ENCODE peak calls at places on chromosomes 6 and 20, in five cellular contexts. Y is brain microvascular endothelial cell, K is pancreas, U is testis, N is Panc1. Z is an unnamed sample. For H3K36me3 and H3K27me3, the result is how much of the 10 kb centered on the place peaks cover.

GRCh38 chr20:5511082-5511481 is 194.3 kb upstream of the PROKR2 start:
- DNase-seq in Y (no peak), K (no peak), U (no peak), N (no peak), Z (no peak)

GRCh38 chr6:161444464-161444863 is 170.6 kb upstream of the AGPAT4 start:
- DNase-seq in Y (no peak), K (peak), U (peak), N (no peak), Z (no peak)

GRCh38 chr6:151805286-151805840 is 2.1 kb upstream of the ESR1 start:
- DNase-seq in Y (no peak), K (no peak), U (peak), N (no peak), Z (no peak)

GRCh38 chr20:53949319-53949839 is 121.0 kb downstream of the BCAS1 start:
- DNase-seq in Y (peak), K (no peak), U (no peak), N (no peak), Z (peak)

GRCh38 chr6:14396826-14397517 is 279.4 kb downstream of the CD83 start:
- DNase-seq in Y (peak), K (peak), U (peak), N (no peak), Z (no peak)

GRCh38 chr6:170276369-170277057 is 14.4 kb downstream of the DLL1 start:
- DNase-seq in Y (no peak), K (peak), U (peak), N (no peak), Z (no peak)

GRCh38 chr6:46781478-46782378 is 11.5 kb upstream of the MEP1A start:
- DNase-seq in Y (peak), K (no peak), U (peak), N (peak), Z (peak)

GRCh38 chr20:1087311-1087710 is 31.1 kb upstream of the PSMF1 start:
- DNase-seq in Y (no peak), K (no peak), U (no peak), N (no peak), Z (no peak)

GRCh38 chr6:84220809-84221409 is 6.5 kb downstream of the CEP162 start:
- DNase-seq in Y (no peak), K (no peak), U (no peak), N (no peak), Z (no peak)

GRCh38 chr6:126530777-126531176 is 190.9 kb downstream of the CENPW start:
- DNase-seq in Y (no peak), K (no peak), U (no peak), N (no peak), Z (no peak)

GRCh38 chr6:35181313-35181932 is 32.3 kb upstream of the SCUBE3 start:
- DNase-seq in Y (no peak), K (no peak), U (peak), N (no peak), Z (peak)

GRCh38 chr6:13796781-13797180 is 17.6 kb downstream of the MCUR1 start:
- DNase-seq in Y (no peak), K (no peak), U (no peak), N (no peak), Z (no peak)

GRCh38 chr6:71080151-71080550 is 123.3 kb upstream of the B3GAT2 start:
- DNase-seq in Y (no peak), K (no peak), U (no peak), N (no peak), Z (no peak)

GRCh38 chr6:170473226-170473789 is 79.8 kb downstream of the PSMB1 start:
- DNase-seq in Y (no peak), K (no peak), U (no peak), N (no peak), Z (no peak)

GRCh38 chr6:94065707-94066337 is 646.5 kb upstream of the EPHA7 start:
- DNase-seq in Y (no peak), K (no peak), U (no peak), N (no peak), Z (no peak)

GRCh38 chr6:142300302-142300701 is 1.5 kb upstream of the ADGRG6 start:
- DNase-seq in Y (no peak), K (no peak), U (no peak), N (no peak), Z (no peak)

GRCh38 chr6:108263371-108263770 is 2.5 kb upstream of the SNX3 start:
- DNase-seq in Y (no peak), K (no peak), U (no peak), N (no peak), Z (no peak)

GRCh38 chr20:44745122-44745521 is 543 bp upstream of the KCNK15 start:
- DNase-seq in Y (no peak), K (no peak), U (no peak), N (no peak), Z (no peak)

GRCh38 chr20:57659789-57660509 is 39.7 kb upstream of the ZBP1 start:
- DNase-seq in Y (no peak), K (no peak), U (peak), N (no peak), Z (no peak)

GRCh38 chr6:122809001-122809400 is 19.9 kb downstream of the SMPDL3A start:
- DNase-seq in Y (no peak), K (no peak), U (no peak), N (no peak), Z (no peak)

GRCh38 chr20:63431944-63432343 is 40.5 kb downstream of the KCNQ2 start:
- DNase-seq in Y (no peak), K (no peak), U (no peak), N (no peak), Z (no peak)

GRCh38 chr6:75524322-75524972 is 30.8 kb upstream of the FILIP1 start:
- DNase-seq in Y (peak), K (no peak), U (no peak), N (peak), Z (peak)

GRCh38 chr6:5787054-5787720 is 219.5 kb downstream of the NRN1 start:
- DNase-seq in Y (no peak), K (no peak), U (no peak), N (no peak), Z (no peak)

GRCh38 chr6:110265273-110265672 is 85.0 kb downstream of the CDC40 start:
- DNase-seq in Y (no peak), K (no peak), U (no peak), N (no peak), Z (no peak)

GRCh38 chr20:63331741-63332400 is 29.3 kb downstream of the CHRNA4 start:
- DNase-seq in Y (no peak), K (no peak), U (no peak), N (no peak), Z (no peak)

GRCh38 chr6:160347259-160348208 is 644 bp upstream of the SLC22A3 start:
- DNase-seq in Y (no peak), K (no peak), U (no peak), N (no peak), Z (no peak)

GRCh38 chr6:160344281-160344680 is 3.9 kb upstream of the SLC22A3 start:
- DNase-seq in Y (no peak), K (no peak), U (no peak), N (no peak), Z (no peak)

GRCh38 chr6:160349837-160350236 is 1.7 kb downstream of the SLC22A3 start:
- DNase-seq in Y (no peak), K (no peak), U (no peak), N (no peak), Z (no peak)

GRCh38 chr6:160348209-160348551 is at the start of gene SLC22A3:
- DNase-seq in Y (no peak), K (peak), U (peak), N (no peak), Z (no peak)

GRCh38 chr6:160348552-160349441 is 619 bp downstream of the SLC22A3 start:
- DNase-seq in Y (no peak), K (peak), U (peak), N (no peak), Z (no peak)
- TF ChIP-seq CTCF in Y (peak), K (no peak), U (no peak), N (no peak), Z (no peak)

GRCh38 chr20:24958506-24959385 is 9.7 kb downstream of the CST7 start:
- DNase-seq in Y (no peak), K (no peak), U (no peak), N (no peak), Z (no peak)

GRCh38 chr20:24960861-24961260 is 11.8 kb downstream of the CST7 start:
- DNase-seq in Y (no peak), K (no peak), U (no peak), N (no peak), Z (no peak)

GRCh38 chr20:24960302-24960801 is 11.3 kb downstream of the CST7 start:
- DNase-seq in Y (no peak), K (peak), U (no peak), N (no peak), Z (no peak)

GRCh38 chr20:24961384-24962181 is 12.5 kb downstream of the CST7 start:
- DNase-seq in Y (no peak), K (no peak), U (no peak), N (no peak), Z (no peak)

DNA sequence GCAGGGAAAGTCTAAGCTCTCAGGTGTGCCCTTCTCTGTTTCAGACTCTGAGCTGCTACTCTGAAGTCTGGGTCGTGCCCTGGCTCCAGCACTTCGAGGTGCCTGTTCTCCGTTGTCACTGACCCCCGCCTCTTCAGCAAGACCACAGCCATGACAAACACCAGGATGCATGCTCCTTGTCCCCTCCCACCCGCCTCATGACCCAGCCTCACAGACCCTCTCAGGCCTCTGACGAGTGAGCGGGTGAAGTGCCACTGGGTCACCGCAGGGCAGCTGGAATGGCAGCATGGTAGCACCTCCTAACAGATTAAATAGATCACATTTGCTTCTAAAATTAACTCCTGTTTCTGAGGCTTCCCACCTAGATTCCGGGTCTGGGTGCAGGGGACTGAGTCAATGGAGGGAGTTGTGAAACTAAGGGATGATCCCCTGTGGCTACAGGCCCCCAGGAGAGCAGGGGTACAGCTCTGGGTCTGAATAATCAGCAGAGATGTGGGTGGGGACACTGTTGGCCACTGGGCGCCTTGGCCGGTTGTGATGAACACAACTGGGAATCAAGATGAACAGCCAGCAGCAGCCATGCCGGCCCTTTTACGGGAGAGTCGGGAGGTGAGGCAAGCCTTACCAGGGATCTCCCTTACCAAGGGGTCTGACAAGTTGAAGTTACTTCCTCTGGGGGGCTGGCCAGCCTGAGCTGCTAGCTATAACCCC is 10.7 kb downstream of the CST7 start:
- DNase-seq in Y (no peak), K (no peak), U (no peak), N (no peak), Z (no peak)
- H3K36me3 ChIP-seq in Y (under half), K (under half), U (under half), N (under half), Z (under half)

GRCh38 chr6:149924206-149924932 is 1.4 kb upstream of the RAET1G start:
- DNase-seq in Y (no peak), K (no peak), U (no peak), N (no peak), Z (no peak)

GRCh38 chr6:149924933-149925252 is 2.0 kb upstream of the RAET1G start:
- DNase-seq in Y (no peak), K (no peak), U (no peak), N (no peak), Z (no peak)

GRCh38 chr6:149925253-149925973 is 2.5 kb upstream of the RAET1G start:
- DNase-seq in Y (peak), K (peak), U (peak), N (no peak), Z (no peak)

GRCh38 chr6:149921361-149921760 is 1.6 kb downstream of the RAET1G start:
- DNase-seq in Y (no peak), K (no peak), U (no peak), N (no peak), Z (no peak)

DNA sequence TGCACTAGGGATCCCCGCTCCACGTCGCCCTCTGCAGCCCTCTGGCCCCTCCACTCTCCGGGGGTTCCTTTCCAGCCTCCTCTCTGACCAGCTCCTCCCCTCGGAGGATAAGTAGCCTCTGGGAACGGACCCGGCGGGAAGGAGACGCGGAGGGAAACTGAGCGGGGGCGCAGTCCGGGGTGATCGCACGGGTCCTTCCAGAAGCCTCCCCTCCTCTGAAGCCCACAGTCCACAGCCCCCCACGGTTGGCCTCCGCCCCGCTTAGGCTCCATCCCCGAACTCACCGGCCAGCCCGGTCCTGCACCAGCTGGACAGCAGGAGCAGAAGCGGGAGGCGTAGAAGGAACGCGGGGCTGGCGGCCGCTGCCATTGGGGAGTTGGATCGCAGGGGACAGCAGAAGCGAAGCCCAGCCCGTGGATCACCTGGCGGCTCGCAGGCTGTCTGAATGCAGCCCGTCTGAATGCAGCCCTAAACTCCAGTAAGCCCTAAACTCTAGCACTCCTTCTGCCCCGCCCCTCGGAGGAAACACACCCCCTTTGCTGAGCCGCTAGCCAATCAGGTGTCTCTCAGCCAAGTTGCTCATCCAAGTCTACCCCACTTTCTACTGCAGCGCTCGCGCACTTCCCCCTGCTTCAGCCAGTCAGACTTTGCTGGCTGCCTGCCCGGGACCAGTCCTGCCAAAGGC is at the start of gene RAET1G:
- DNase-seq in Y (peak), K (peak), U (peak), N (peak), Z (peak)
- H3K27me3 ChIP-seq in Y (under half), K (under half), U (under half), N (under half), Z (under half)

DNA sequence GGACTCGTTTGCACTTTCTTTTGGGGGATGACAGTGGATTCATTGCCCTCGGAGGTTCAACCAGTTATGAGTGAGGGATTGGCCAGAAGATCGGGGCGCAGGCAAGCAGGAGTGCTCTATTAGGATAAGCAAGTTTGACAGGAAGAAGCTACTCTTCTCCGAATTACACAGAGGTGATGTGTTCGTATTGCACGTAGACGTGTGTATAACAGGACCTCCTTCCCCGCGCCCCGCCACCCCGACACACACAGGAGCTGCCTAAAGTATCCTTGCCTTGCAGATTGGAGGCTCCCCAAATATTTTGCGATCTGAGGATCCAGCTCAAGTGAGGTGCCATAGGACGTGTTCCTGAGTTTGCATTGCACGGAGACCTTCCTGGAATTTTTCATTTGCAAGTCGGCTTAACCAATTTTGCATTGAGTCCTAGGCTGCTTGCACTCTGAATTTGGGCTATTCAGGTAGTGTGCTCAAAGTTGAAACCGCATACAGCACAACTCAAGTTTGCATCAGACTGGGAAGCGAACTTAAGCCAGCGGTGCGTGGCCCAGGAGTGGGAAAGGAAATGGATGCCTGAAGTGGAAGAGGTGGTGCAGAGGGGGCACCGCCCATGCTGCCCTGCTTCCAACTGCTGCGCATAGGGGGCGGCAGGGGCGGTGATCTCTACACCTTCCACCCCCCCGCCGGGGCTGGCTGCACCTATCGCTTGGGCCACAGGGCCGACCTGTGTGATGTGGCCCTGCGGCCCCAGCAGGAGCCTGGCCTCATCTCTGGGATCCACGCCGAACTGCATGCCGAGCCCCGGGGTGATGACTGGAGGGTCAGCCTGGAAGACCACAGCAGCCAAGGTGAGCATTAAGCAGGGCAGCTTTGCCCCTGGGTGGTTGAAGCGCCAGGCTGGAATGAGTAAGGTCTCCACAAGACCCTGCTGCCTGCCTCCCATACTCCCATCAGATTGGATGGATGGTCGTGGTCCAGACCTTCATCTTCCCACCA is 770 bp downstream of the TCF19 start:
- DNase-seq in Y (peak), K (peak), U (no peak), N (no peak), Z (no peak)
- TF ChIP-seq CTCF in Y (peak), K (no peak), U (no peak), N (no peak), Z (peak)

DNA sequence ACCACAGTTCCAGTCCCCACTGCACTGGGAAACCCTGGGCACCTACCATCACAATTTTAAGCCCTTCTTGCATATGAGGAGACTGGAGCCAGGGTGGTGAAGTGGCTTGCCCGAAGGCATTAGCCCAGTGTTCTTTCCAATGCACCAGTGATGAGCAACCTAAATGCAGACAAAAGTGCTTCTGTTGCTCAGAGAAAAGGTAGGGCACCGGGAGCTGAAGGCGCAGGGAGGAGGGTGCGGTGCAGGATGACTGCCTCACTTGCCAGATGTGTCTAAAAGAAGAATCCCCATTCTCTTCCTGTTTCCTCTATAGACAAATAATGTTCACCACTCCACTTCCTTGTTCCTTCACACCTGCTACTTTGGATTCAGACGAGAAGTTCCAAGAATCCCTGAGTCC is 86.5 kb downstream of the QRSL1 start:
- DNase-seq in Y (no peak), K (no peak), U (no peak), N (no peak), Z (no peak)
- H3K36me3 ChIP-seq in Y (under half), K (under half), U (under half), N (under half), Z (under half)

GRCh38 chr6:149923327-149923986 is 536 bp upstream of the RAET1G start:
- DNase-seq in Y (no peak), K (no peak), U (no peak), N (no peak), Z (no peak)
- H3K27me3 ChIP-seq in Y (under half), K (under half), U (under half), N (under half), Z (under half)